ENCODE peak calls at places on chromosomes 5 and 9, in five cellular contexts. V is A549, F is NB4, M is transverse colon, W is fibroblast of mammary gland. U is an unnamed sample.

GRCh38 chr5:179165421-179166170 is 105.4 kb downstream of the ZNF354C start:
- DNase-seq in V (no peak), F (no peak), M (no peak), W (no peak), U (no peak)

GRCh38 chr5:133707629-133708028 is 95.3 kb upstream of the FSTL4 start:
- DNase-seq in V (no peak), F (no peak), M (no peak), W (no peak), U (no peak)

GRCh38 chr5:79844571-79844970 is 146.5 kb downstream of the MTX3 start:
- DNase-seq in V (no peak), F (no peak), M (no peak), W (no peak), U (no peak)

GRCh38 chr5:166088389-166089039 is 2202.9 kb upstream of the WWC1 start:
- DNase-seq in V (no peak), F (no peak), M (no peak), W (no peak), U (no peak)

GRCh38 chr5:148179234-148179824 is 11.0 kb downstream of the SPINK14 start:
- DNase-seq in V (peak), F (peak), M (no peak), W (peak), U (peak)

GRCh38 chr5:151781201-151781600 is 9.4 kb downstream of the G3BP1 start:
- DNase-seq in V (no peak), F (no peak), M (no peak), W (no peak), U (no peak)

GRCh38 chr5:14101922-14102321 is 41.2 kb upstream of the TRIO start:
- DNase-seq in V (no peak), F (no peak), M (no peak), W (peak), U (no peak)

GRCh38 chr9:126629007-126629674 is 15.4 kb downstream of the LMX1B start:
- DNase-seq in V (no peak), F (no peak), M (no peak), W (no peak), U (no peak)

GRCh38 chr9:76634356-76635054 is 129.7 kb upstream of the PCA3 start:
- DNase-seq in V (peak), F (peak), M (no peak), W (peak), U (peak)

GRCh38 chr9:98369066-98369425 is 113.6 kb upstream of the TBC1D2 start:
- DNase-seq in V (no peak), F (no peak), M (no peak), W (no peak), U (no peak)

GRCh38 chr5:115262066-115262404 is 642 bp downstream of the PGGT1B start:
- DNase-seq in V (peak), F (peak), M (no peak), W (no peak), U (peak)

GRCh38 chr5:28249771-28250415 is 1211.5 kb upstream of the CDH9 start:
- DNase-seq in V (no peak), F (no peak), M (no peak), W (no peak), U (no peak)

GRCh38 chr5:41459557-41459956 is 50.8 kb downstream of the PLCXD3 start:
- DNase-seq in V (no peak), F (no peak), M (no peak), W (no peak), U (no peak)

GRCh38 chr9:127093319-127094020 is 29.0 kb downstream of the ANGPTL2 start:
- DNase-seq in V (no peak), F (no peak), M (no peak), W (no peak), U (no peak)

GRCh38 chr5:14258840-14259239 is 115.7 kb downstream of the TRIO start:
- DNase-seq in V (no peak), F (no peak), M (no peak), W (no peak), U (no peak)

GRCh38 chr5:152462021-152462721 is 57.1 kb upstream of the NMUR2 start:
- DNase-seq in V (peak), F (no peak), M (no peak), W (no peak), U (no peak)

GRCh38 chr5:138503487-138504270 is 38.4 kb downstream of the EGR1 start:
- DNase-seq in V (peak), F (peak), M (peak), W (peak), U (peak)

GRCh38 chr5:159337291-159337974 is 7.1 kb upstream of the IL12B start:
- DNase-seq in V (peak), F (peak), M (no peak), W (peak), U (peak)

GRCh38 chr9:133041958-133042357 is 11.2 kb downstream of the GTF3C5 start:
- DNase-seq in V (no peak), F (no peak), M (no peak), W (no peak), U (no peak)

GRCh38 chr5:39584921-39585320 is 160.1 kb upstream of the DAB2 start:
- DNase-seq in V (no peak), F (no peak), M (no peak), W (peak), U (peak)

GRCh38 chr9:28648723-28649122 is 1075.4 kb upstream of the C9orf72 start:
- DNase-seq in V (peak), F (peak), M (no peak), W (no peak), U (no peak)

GRCh38 chr5:22908129-22908528 is 55.0 kb upstream of the CDH12 start:
- DNase-seq in V (no peak), F (peak), M (no peak), W (peak), U (peak)

GRCh38 chr5:72387985-72388384 is 67.8 kb downstream of the PTCD2 start:
- DNase-seq in V (peak), F (no peak), M (no peak), W (peak), U (peak)

GRCh38 chr5:141821430-141821925 is 56.7 kb downstream of the PCDH1 start:
- DNase-seq in V (peak), F (peak), M (no peak), W (peak), U (peak)

DNA sequence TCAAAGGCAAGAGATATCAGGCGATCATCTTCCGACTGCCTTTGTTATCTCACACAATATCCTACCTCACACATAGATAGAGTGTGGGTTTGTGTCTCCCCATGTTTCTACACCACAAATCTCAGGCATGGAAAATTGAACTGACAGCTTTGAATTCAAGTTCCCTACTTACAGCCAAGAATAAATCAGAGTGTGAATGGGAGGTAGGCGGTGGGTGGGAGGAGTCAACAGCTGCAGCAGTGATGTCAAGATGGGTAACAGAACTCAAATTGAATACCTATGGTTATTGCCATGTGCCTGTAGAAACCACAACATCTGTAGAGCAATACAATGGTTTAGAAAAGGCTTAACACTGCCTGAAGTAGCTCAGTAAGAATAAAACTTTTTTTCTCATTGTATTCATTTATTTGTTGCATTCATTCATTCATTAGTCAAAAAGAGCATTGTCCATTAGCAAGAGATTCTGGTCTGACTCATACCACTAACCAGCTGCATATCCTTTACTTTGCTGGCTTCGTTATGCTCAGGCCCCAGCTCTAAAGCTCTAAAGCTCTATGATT is 108.1 kb upstream of the DMAC1 start:
- DNase-seq in V (no peak), F (no peak), M (no peak), W (no peak), U (no peak)
- TF ChIP-seq CTCF in V (no peak), F (no peak), M (no peak), W (no peak), U (no peak)

GRCh38 chr5:154860123-154860522 is 1.7 kb downstream of the CNOT8 start:
- DNase-seq in V (no peak), F (peak), M (peak), W (peak), U (peak)
- H3K4me3 ChIP-seq in V (peak), F (peak), M (no peak), W (peak), U (peak)

DNA sequence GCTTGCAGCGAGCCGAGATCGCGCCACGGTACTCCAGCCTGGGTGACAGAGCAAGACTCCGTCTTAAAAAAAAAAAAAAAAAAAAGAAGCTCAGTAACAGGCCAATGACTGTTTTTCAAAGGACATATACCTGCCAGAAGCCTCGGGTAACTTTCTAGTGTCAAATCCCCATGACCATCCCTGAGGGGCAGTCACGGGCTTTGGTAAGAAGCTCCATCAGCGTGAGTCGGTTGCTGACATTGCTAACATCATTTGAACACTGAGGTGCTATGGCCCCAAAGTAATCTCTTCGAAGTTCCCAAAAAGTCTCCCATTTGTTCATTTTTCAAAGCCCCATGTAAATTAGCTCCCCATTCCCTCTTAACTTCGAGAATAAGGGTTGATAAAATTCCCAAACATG is 11.6 kb downstream of the NAIP start:
- DNase-seq in V (peak), F (peak), M (no peak), W (no peak), U (no peak)
- TF ChIP-seq CTCF in V (no peak), F (no peak), M (no peak), W (no peak), U (no peak)

GRCh38 chr5:149733129-149733900 is 3.2 kb downstream of the PPARGC1B start:
- DNase-seq in V (no peak), F (no peak), M (no peak), W (no peak), U (no peak)
- H3K4me3 ChIP-seq in V (no peak), F (no peak), M (no peak), W (no peak), U (peak)